ENCODE peak calls at places on chromosomes 13 and 19, in four cellular contexts. G is HL-60, C is K562, N is GM12878. P is an unnamed sample.

GRCh38 chr13:79128158-79128557 is 277.9 kb downstream of the RBM26 start:
- DNase-seq in G (peak), C (no peak), N (peak), P (no peak)

GRCh38 chr13:46229251-46229650 is 17.5 kb downstream of the LRRC63 start:
- DNase-seq in G (no peak), C (no peak), N (no peak), P (no peak)

GRCh38 chr19:11887618-11888531 is at the start of gene ZNF69:
- DNase-seq in G (no peak), C (peak), N (no peak), P (peak)

GRCh38 chr19:4866595-4867424 is 657 bp downstream of the PLIN3 start:
- DNase-seq in G (peak), C (peak), N (no peak), P (no peak)

GRCh38 chr19:2887391-2887914 is 13.3 kb upstream of the ZNF57 start:
- DNase-seq in G (peak), C (peak), N (no peak), P (no peak)

GRCh38 chr19:39400997-39401548 is 5.6 kb upstream of the ZFP36 start:
- DNase-seq in G (no peak), C (no peak), N (no peak), P (no peak)

GRCh38 chr19:10823690-10824089 is 12.3 kb downstream of the TMED1 start:
- DNase-seq in G (no peak), C (no peak), N (no peak), P (no peak)

GRCh38 chr19:40598121-40598917 is 2.9 kb upstream of the LTBP4 start:
- DNase-seq in G (no peak), C (peak), N (no peak), P (peak)

GRCh38 chr13:40920826-40921225 is 98.3 kb downstream of the ELF1 start:
- DNase-seq in G (no peak), C (no peak), N (no peak), P (no peak)

GRCh38 chr13:102400619-102401125 is 1.2 kb downstream of the FGF14 start:
- DNase-seq in G (no peak), C (no peak), N (no peak), P (no peak)

GRCh38 chr19:49261602-49262001 is 63.4 kb downstream of the SLC6A16 start:
- DNase-seq in G (no peak), C (no peak), N (no peak), P (no peak)

GRCh38 chr19:16325161-16325527 is 518 bp downstream of the KLF2 start:
- DNase-seq in G (no peak), C (peak), N (no peak), P (no peak)

GRCh38 chr13:93318538-93318937 is 91.9 kb downstream of the GPC6 start:
- DNase-seq in G (peak), C (no peak), N (no peak), P (no peak)

GRCh38 chr19:4577020-4577782 is 17.7 kb upstream of the SEMA6B start:
- DNase-seq in G (no peak), C (peak), N (no peak), P (no peak)

GRCh38 chr13:46489586-46490023 is 63.4 kb upstream of the LRCH1 start:
- DNase-seq in G (no peak), C (no peak), N (no peak), P (no peak)

GRCh38 chr13:74187564-74187963 is 53.4 kb upstream of the KLF12 start:
- DNase-seq in G (no peak), C (no peak), N (no peak), P (no peak)

GRCh38 chr13:106376411-106377112 is 158.9 kb downstream of the EFNB2 start:
- DNase-seq in G (no peak), C (no peak), N (no peak), P (no peak)

GRCh38 chr13:102856603-102857002 is 10.8 kb downstream of the ERCC5 start:
- DNase-seq in G (no peak), C (no peak), N (no peak), P (no peak)

DNA sequence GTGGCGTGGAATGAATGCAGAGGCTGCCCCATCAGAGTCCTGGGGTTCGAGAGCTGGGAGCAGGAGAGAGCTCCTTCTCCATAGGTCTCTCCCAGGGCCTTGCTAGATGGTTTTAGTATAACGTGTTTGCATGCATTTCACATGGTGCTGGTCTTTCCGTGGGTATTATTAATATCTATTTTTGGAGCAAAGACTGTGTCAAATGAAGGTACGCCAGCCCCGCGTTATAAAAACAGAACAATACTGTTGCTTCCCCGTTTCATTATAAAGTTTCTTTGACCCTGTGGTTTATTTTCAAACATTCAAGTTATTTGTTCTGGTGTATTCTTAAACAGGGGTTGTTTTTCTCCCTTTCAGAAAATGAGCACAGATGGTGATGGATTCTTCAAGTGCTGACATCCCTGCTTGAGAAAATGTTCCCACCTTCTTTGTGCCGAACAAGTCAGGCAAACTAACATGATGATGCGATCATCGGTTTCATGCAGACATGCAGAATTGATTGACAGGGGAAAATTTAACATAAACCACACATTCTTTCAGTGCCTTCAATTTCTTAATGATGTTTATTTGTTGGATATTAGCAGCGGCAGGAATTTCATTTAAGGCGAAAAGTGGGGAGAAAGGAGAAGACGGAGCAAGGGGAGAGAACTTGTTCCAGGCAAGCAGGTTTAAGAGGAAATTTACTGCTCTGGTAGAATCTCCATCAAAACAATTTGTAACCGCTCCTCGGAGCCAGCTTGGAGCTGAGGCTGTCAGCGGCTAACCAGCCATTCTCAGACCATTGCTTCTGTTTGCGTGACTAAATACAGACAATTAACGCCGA is 62.0 kb upstream of the ZNF536 start:
- DNase-seq in G (no peak), C (no peak), N (no peak), P (no peak)
- TF ChIP-seq POLR2AphosphoS5 in G (no peak), C (no peak), N (no peak), P (no peak)

DNA sequence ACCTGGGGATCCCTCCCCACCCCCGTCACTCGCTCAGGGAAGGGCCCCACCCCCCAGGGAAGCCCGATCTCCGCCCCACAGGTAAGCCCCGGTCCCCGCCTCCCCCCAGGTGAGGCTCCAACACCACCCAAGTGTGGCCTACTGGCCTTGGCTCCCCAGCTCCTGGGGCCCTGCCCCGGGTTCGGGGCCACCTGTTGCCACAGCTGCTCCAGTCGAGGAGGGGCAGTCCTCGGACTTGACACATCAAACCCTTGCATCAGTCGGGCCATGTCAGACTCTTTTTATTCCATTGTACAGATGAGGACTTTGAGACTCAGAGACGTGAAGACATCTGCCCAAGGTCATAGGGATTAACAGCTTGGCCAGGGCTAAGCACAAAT is 514 bp downstream of the CC2D1A start:
- DNase-seq in G (no peak), C (peak), N (no peak), P (no peak)
- TF ChIP-seq SPI1 in G (no peak), C (no peak), N (no peak), P (no peak)

DNA sequence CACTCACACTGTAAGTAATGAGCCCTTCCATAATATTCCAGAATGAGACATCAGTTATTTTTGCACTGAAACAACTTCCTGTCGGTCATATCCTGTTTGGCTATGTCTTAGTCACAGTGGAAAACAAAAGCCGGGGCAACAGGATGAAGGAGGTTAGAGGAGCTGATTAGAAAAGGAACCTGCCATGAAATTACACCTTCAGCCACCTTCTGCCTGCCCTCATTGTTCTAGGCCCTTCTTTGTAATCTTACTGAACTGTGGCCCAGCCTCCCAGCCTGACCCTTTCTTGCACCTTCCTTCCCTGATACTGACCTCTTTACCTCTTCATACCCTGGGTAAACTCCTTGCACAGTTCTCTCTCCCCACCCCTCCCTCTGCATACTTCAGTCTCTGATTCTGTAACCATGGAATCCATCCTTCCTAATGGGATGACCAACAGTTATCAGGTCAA is 67.3 kb downstream of the DOCK9 start:
- DNase-seq in G (no peak), C (peak), N (no peak), P (no peak)
- TF ChIP-seq POLR2AphosphoS5 in G (no peak), C (no peak), N (no peak), P (no peak)

GRCh38 chr13:21739771-21740170 is 68.9 kb downstream of the FGF9 start:
- DNase-seq in G (no peak), C (no peak), N (no peak), P (no peak)

GRCh38 chr13:21744149-21744548 is 73.3 kb downstream of the FGF9 start:
- DNase-seq in G (no peak), C (no peak), N (no peak), P (no peak)

GRCh38 chr13:21738636-21739035 is 67.8 kb downstream of the FGF9 start:
- DNase-seq in G (no peak), C (no peak), N (no peak), P (no peak)

GRCh38 chr13:21742041-21742440 is 71.2 kb downstream of the FGF9 start:
- DNase-seq in G (no peak), C (no peak), N (no peak), P (no peak)

DNA sequence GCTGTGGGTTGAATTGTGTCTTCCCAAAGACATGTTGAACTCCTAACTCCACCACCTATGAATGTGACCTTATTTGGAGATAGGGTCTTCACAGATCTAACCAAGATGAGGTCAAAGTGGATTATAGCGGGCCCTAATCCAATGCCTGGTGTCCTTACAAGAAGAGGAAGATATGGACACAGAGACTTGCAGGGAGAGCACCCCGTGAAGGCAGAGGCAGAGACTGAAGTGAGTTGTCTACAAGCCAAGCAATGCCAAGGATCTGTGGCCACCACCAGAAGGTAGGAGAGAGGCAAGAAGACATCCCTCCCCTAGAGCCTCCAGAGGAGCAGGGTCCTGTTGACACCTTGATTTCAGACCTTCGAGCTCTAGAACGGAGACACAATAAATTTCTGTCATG is 70.5 kb downstream of the FGF9 start:
- DNase-seq in G (no peak), C (no peak), N (no peak), P (no peak)
- TF ChIP-seq SPI1 in G (no peak), C (no peak), N (no peak), P (no peak)

DNA sequence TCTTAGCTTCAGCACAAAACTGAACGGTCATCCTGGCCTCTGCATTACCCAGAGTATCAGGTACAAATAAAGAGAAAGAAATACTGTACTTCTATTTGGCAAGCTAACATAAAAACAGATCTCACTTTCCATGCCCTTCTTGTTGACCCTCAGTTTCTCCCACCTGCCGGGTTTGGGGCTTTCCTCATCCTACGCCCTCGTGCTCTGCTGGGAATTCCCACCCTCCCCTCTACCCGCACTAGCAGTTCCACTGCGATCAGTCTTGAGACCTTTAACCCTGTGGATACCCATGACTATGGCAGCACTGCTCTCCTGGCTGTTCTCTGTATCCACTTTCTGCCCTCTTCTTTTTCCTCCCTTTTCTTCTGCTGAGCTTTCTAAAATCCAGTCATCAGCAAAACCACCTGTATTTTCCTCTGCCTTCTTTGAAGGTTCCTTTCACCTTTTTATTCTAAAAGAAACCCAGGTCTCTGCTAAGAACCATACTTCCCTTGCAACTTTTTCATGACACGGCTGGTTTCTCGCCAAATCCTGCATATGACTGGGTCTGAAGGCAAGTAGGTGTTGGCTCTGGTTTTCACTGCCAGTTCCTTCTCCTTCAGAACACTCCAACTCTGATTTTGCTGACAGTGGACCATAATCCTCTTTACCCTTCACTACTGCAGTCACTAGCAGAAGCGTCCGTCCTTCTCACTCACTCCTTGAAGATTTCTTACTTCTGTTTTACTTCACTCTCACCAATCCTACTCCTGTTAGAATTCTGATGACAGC is 99.4 kb downstream of the MIPEP start:
- DNase-seq in G (no peak), C (no peak), N (no peak), P (no peak)
- TF ChIP-seq POLR2AphosphoS5 in G (no peak), C (no peak), N (no peak), P (no peak)

DNA sequence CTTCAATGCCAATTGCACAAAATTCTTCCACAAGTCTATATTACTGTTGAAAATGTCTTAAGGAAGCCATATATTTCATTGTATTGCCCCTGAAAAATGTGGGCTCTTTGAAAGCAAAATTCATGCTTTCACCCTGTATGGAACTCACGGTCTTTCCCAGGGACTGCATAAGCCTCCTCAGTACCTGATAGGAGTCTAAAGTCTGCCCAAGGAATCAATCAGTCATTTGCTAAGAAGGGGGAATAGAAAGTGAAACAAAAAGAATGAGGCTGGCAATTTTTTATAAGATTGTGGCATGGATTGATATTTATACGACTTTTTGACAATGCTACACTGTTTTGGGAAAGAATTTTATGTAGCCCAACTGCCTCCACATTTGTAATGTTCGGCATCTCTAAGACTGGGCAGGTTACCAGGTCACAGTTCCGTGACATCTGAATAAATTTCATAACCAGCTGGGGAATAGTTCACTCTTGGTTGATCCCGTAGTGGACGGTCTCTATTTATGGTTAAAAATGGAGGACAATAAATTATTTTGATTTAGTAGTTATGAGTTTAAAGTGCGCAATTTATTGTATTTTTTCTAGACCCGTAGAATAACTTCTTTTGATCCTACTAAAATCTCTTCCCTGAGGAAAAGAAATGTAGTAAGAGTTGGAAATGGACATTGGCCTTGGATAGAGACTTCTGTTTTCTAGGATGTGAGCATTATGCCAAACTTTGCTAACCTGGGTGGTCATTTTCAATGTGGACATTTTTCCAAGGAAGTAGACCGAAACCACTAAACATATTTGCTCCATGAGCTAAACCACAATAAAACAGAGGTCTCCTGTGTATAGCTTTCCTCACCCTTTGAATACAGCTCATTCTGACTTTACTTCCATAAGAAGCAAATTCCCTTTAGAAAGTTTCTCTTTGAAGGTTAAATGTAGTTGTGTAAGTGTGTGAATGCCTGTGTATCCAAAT is 1585.3 kb downstream of the EFNB2 start:
- DNase-seq in G (no peak), C (no peak), N (no peak), P (no peak)
- TF ChIP-seq SPI1 in G (no peak), C (no peak), N (no peak), P (no peak)

DNA sequence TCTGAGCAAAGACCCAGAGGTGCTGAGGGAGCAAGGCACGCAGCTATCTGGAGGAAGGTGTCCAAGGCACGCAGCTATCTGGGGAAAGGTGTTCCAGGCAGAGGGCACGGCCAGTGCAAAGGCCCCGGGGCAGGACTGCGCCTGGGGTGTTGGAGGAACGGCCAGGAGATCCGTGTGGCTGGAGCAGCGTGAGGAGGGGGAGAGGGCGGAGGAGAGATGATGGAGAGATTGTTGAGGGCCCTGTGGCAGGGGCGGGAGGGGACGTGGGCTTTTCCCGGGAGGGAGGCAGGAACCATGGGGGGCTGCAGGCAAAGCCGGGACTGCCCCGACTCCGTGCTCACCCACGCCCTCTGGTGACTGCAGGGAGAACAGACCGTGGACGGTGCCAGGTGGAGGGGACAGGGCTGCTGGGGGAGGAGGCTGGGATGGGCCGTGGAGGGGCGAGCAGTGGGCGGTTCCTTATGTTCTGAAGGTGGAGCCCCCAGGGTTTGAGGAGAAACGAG is 13.3 kb upstream of the MISP start:
- DNase-seq in G (no peak), C (peak), N (no peak), P (peak)
- TF ChIP-seq POLR2AphosphoS5 in G (no peak), C (no peak), N (no peak), P (no peak)

GRCh38 chr13:114152285-114152645 is 19.8 kb upstream of the RASA3 start:
- DNase-seq in G (no peak), C (no peak), N (no peak), P (no peak)

GRCh38 chr13:114149774-114150740 is 17.6 kb upstream of the RASA3 start:
- DNase-seq in G (no peak), C (no peak), N (no peak), P (no peak)

GRCh38 chr13:114151031-114151430 is 18.6 kb upstream of the RASA3 start:
- DNase-seq in G (peak), C (no peak), N (no peak), P (no peak)

GRCh38 chr13:114152831-114153371 is 20.5 kb upstream of the RASA3 start:
- DNase-seq in G (peak), C (no peak), N (no peak), P (no peak)

DNA sequence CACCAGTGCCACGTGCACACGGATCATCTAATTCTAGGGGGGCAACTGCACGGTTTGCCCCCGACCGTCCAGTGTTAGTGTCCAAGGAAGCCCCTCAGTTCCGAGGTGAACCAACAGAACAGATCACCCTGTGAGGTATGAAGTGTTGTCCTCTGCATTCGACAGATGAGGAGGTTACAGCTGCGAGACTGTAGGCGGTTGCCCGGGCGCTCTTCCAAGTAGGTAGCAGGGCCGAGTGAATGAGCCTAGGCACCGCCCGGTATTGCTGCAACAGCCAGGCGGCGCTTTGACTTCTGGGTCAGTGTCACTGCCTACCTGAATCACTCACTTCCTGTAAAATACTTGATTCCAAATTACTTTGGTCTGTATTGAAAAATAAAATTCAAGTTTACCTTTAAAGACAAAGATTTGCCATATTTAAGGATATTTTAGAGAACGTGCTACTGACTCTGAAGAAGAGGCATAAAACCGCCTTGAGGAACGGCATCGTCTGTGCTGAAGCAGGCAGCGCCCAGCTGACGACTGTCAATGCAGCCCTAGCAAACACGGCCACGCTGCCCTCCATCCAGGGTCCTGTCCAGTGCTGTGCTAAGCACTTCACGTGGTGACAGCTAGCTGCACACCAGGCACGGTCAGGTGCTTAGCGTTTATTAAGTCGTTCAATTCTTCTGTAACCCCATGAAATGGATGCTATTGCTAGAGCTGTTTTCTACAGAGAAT is 19.3 kb upstream of the RASA3 start:
- DNase-seq in G (peak), C (no peak), N (no peak), P (no peak)
- TF ChIP-seq SPI1 in G (peak), C (no peak), N (no peak), P (no peak)

P was measured in GM12891.